ENCODE peak calls at places on chromosomes 2 and 18, in eight cellular contexts. F is GM12878, E is K562, Z is GM23338, X is HepG2, W is Panc1, H is upper lobe of left lung, K is HCT116. A is an unnamed sample.
A peak's percentile ranks its signal among the peaks of the same experiment; 100 is the strongest.

GRCh38 chr18:77343846-77344527 is 94.3 kb downstream of the GALR1 start:
- ATAC-seq in F (no peak), E (no peak), Z (no peak), X (no peak), W (no peak), H (no peak), K (no peak), A (no peak)

GRCh38 chr18:2687390-2688001 is 32.0 kb downstream of the SMCHD1 start:
- ATAC-seq in F (peak; percentile 63), E (no peak), Z (no peak), X (no peak), W (no peak), H (no peak), K (no peak), A (no peak)

GRCh38 chr2:217784996-217785543 is 217.7 kb downstream of the TNS1 start:
- ATAC-seq in F (peak; percentile 33), E (peak; percentile 31), Z (peak; percentile 6), X (peak; percentile 24), W (peak; percentile 66), H (peak; percentile 9), K (peak; percentile 58), A (peak; percentile 23)

GRCh38 chr18:519019-519879 is 18.7 kb upstream of the COLEC12 start:
- ATAC-seq in F (peak; percentile 91), E (peak; percentile 89), Z (no peak), X (peak; percentile 55), W (no peak), H (peak; percentile 69), K (no peak), A (peak; percentile 74)

GRCh38 chr2:169818241-169818640 is 6.5 kb downstream of the METTL5 start:
- ATAC-seq in F (no peak), E (no peak), Z (no peak), X (no peak), W (no peak), H (no peak), K (no peak), A (no peak)

GRCh38 chr2:64383016-64383588 is 70.9 kb upstream of the LGALSL start:
- ATAC-seq in F (no peak), E (no peak), Z (no peak), X (peak; percentile 49), W (no peak), H (no peak), K (no peak), A (no peak)

GRCh38 chr2:86223098-86223681 is 23.9 kb downstream of the MRPL35 start:
- ATAC-seq in F (no peak), E (peak; percentile 16), Z (peak; percentile 77), X (peak; percentile 28), W (no peak), H (no peak), K (no peak), A (peak; percentile 88)

GRCh38 chr18:74108460-74108859 is 39.2 kb downstream of the FBXO15 start:
- ATAC-seq in F (no peak), E (no peak), Z (no peak), X (no peak), W (no peak), H (no peak), K (no peak), A (no peak)

GRCh38 chr2:30394096-30394495 is 53.0 kb upstream of the LCLAT1 start:
- ATAC-seq in F (no peak), E (no peak), Z (peak; percentile 63), X (peak; percentile 50), W (no peak), H (peak; percentile 19), K (no peak), A (peak; percentile 49)

GRCh38 chr18:293557-293956 is 25.7 kb upstream of the THOC1 start:
- ATAC-seq in F (no peak), E (no peak), Z (no peak), X (no peak), W (no peak), H (no peak), K (no peak), A (peak; percentile 36)

GRCh38 chr2:233003658-233004555 is 9.1 kb downstream of the NGEF start:
- ATAC-seq in F (no peak), E (no peak), Z (no peak), X (no peak), W (no peak), H (peak; percentile 15), K (no peak), A (no peak)

GRCh38 chr2:233005096-233005495 is 8.0 kb downstream of the NGEF start:
- ATAC-seq in F (no peak), E (no peak), Z (no peak), X (no peak), W (no peak), H (no peak), K (no peak), A (no peak)

GRCh38 chr2:233006648-233007047 is 6.4 kb downstream of the NGEF start:
- ATAC-seq in F (no peak), E (no peak), Z (no peak), X (no peak), W (no peak), H (no peak), K (no peak), A (no peak)

GRCh38 chr2:233000886-233001750 is 11.9 kb downstream of the NGEF start:
- ATAC-seq in F (no peak), E (no peak), Z (no peak), X (no peak), W (no peak), H (no peak), K (no peak), A (no peak)

GRCh38 chr2:233002829-233003657 is 10.0 kb downstream of the NGEF start:
- ATAC-seq in F (no peak), E (no peak), Z (no peak), X (no peak), W (no peak), H (no peak), K (no peak), A (no peak)
- TF ChIP-seq POLR2AphosphoS5 in F (no peak), E (no peak), Z (no peak), X (no peak), W (no peak), H (no peak), K (no peak), A (no peak)

GRCh38 chr2:54598347-54599325 is 124.8 kb upstream of the EML6 start:
- ATAC-seq in F (no peak), E (no peak), Z (no peak), X (no peak), W (no peak), H (no peak), K (no peak), A (no peak)

GRCh38 chr2:54594048-54594447 is 129.4 kb upstream of the EML6 start:
- ATAC-seq in F (peak; percentile 28), E (no peak), Z (no peak), X (no peak), W (no peak), H (no peak), K (no peak), A (no peak)

GRCh38 chr2:54597153-54597827 is 126.2 kb upstream of the EML6 start:
- ATAC-seq in F (peak; percentile 65), E (no peak), Z (no peak), X (peak; percentile 7), W (no peak), H (no peak), K (no peak), A (peak; percentile 48)

GRCh38 chr2:54595161-54595803 is 128.2 kb upstream of the EML6 start:
- ATAC-seq in F (no peak), E (no peak), Z (no peak), X (no peak), W (no peak), H (no peak), K (no peak), A (no peak)

GRCh38 chr2:54595999-54596903 is 127.2 kb upstream of the EML6 start:
- ATAC-seq in F (peak; percentile 9), E (peak; percentile 36), Z (peak; percentile 52), X (peak; percentile 15), W (no peak), H (peak; percentile 11), K (no peak), A (peak; percentile 85)
- TF ChIP-seq POLR2AphosphoS5 in F (no peak), E (no peak), Z (no peak), X (no peak), W (no peak), H (no peak), K (no peak), A (peak; percentile 43)

DNA sequence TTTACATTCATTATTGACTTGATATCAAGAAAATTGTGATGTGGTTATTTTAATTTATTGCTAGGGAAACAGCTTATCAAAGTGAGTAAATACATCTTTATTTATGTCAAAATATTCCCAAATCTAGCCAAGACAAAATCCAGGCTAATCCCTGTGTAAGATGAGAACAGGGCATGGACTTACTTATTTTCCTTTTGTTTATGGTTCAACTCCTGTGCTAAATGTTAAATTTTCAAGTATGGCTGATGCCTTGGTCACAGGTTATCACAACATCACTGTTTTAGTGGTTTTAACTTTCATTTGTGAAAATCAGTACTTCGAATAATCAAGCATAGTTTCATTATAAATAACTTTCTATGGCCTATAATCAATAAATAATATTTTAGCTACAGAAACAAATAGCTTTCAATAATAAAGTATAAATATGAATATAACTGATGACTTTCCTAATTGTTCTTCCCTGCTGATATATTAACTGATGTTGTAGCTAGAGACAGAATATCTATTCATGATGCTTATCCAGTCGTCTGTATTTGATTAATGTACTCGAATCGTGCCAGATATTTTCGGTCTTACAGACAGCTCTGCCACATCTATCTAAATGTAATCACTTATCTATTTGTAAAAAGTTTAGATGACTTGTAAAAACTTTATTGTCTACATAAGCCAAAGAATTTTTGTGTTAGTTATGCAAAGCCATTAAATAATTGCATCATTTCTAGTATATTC is 657.2 kb upstream of the SYT4 start:
- ATAC-seq in F (no peak), E (no peak), Z (no peak), X (no peak), W (no peak), H (no peak), K (no peak), A (peak; percentile 21)
- TF ChIP-seq POLR2AphosphoS5 in F (no peak), E (no peak), Z (no peak), X (no peak), W (no peak), H (no peak), K (no peak), A (no peak)

DNA sequence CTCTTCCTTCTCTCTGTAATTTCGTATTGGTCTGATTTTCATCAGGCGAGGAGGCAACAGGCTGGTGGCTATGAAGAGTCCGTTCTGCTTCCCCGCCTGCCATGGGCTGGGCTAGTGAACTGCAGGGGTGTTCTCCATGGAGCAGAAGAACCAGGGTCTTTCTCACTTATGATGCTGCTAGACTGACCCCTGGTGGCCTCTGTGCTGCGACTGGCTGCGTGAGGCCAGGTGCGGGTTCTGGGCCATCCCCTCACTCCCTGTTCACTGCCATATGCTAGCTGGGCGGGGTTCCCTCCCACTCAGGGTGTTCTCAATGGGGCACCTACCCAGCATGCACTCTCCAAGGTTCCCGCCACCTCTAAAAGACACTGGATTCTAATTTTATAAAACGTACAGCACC is 35.0 kb downstream of the ZAP70 start:
- ATAC-seq in F (peak; percentile 65), E (peak; percentile 97), Z (peak; percentile 93), X (peak; percentile 91), W (peak; percentile 72), H (peak; percentile 34), K (peak; percentile 87), A (no peak)
- TF ChIP-seq POLR2AphosphoS5 in F (no peak), E (no peak), Z (no peak), X (no peak), W (no peak), H (no peak), K (no peak), A (no peak)

GRCh38 chr2:200850512-200851256 is 13.8 kb downstream of the CLK1 start:
- ATAC-seq in F (peak; percentile 11), E (peak; percentile 82), Z (peak; percentile 44), X (peak; percentile 7), W (no peak), H (no peak), K (peak; percentile 23), A (no peak)
- TF ChIP-seq POLR2AphosphoS5 in F (peak; percentile 22), E (peak; percentile 24), Z (no peak), X (no peak), W (no peak), H (no peak), K (peak; percentile 60), A (no peak)